ENCODE peak calls at places on chromosomes 11 and 22, in six cellular contexts. J is endothelial cell, R is progenitor cell of endocrine pancreas, G is GM13977, V is cardiac muscle cell, M is endodermal cell. B is an unnamed sample.

GRCh38 chr11:119902656-119903181 is 173.7 kb upstream of the NECTIN1 start:
- DNase-seq in J (no peak), M (no peak), G (no peak), V (no peak), R (no peak), B (no peak)

GRCh38 chr11:14075118-14075601 is 112.6 kb downstream of the SPON1 start:
- DNase-seq in M (peak), V (no peak), R (no peak), G (no peak), J (no peak), B (no peak)

GRCh38 chr22:44272330-44272729 is 40.4 kb downstream of the SHISAL1 start:
- DNase-seq in M (peak), G (no peak), R (no peak), J (no peak), V (no peak), B (no peak)

GRCh38 chr11:35248558-35249323 is 109.8 kb downstream of the CD44 start:
- DNase-seq in R (no peak), G (no peak), M (no peak), V (no peak), J (no peak), B (no peak)

GRCh38 chr22:45678961-45679912 is 7.6 kb downstream of the ATXN10 start:
- DNase-seq in M (no peak), R (no peak), J (no peak), V (no peak), G (peak), B (no peak)

GRCh38 chr11:61071208-61071681 is 31.0 kb upstream of the CD5 start:
- DNase-seq in J (no peak), V (no peak), R (no peak), G (peak), M (no peak), B (no peak)

GRCh38 chr11:120030411-120030810 is 107.5 kb downstream of the TRIM29 start:
- DNase-seq in M (peak), G (no peak), J (no peak), R (no peak), V (no peak), B (no peak)

GRCh38 chr11:110919241-110919893 is 207.1 kb upstream of the ARHGAP20 start:
- DNase-seq in M (no peak), R (no peak), G (no peak), V (no peak), J (no peak), B (no peak)

GRCh38 chr22:29126670-29127069 is 53.8 kb downstream of the KREMEN1 start:
- DNase-seq in V (no peak), R (no peak), G (no peak), M (no peak), J (no peak), B (no peak)

GRCh38 chr11:12193515-12194336 is 83.3 kb downstream of the MICAL2 start:
- DNase-seq in R (no peak), G (no peak), V (no peak), J (no peak), M (no peak), B (no peak)

GRCh38 chr11:67435031-67435726 is 2.3 kb downstream of the PTPRCAP start:
- DNase-seq in V (no peak), M (no peak), R (no peak), J (no peak), G (no peak), B (no peak)

GRCh38 chr22:26656896-26657851 is at the start of gene MIAT:
- DNase-seq in G (peak), J (peak), R (no peak), V (peak), M (peak), B (peak)

GRCh38 chr11:37364246-37364839 is 766.3 kb upstream of the RAG2 start:
- DNase-seq in V (no peak), J (no peak), G (no peak), R (no peak), M (peak), B (no peak)

GRCh38 chr11:111329306-111330204 is 31.2 kb downstream of the POU2AF3 start:
- DNase-seq in J (no peak), V (no peak), M (no peak), R (no peak), G (no peak), B (no peak)

GRCh38 chr22:17258015-17258827 is 39.0 kb upstream of the ADA2 start:
- DNase-seq in J (no peak), V (peak), G (peak), R (peak), M (peak), B (peak)

GRCh38 chr11:1047576-1048156 is 11.1 kb upstream of the MUC6 start:
- DNase-seq in J (no peak), V (no peak), G (no peak), R (no peak), M (no peak), B (no peak)

GRCh38 chr22:46022881-46023512 is 46.0 kb upstream of the WNT7B start:
- DNase-seq in V (no peak), G (no peak), J (no peak), R (no peak), M (peak), B (no peak)

GRCh38 chr11:123594921-123595320 is 59.5 kb downstream of the SCN3B start:
- DNase-seq in G (no peak), M (no peak), V (no peak), R (no peak), J (no peak), B (no peak)

GRCh38 chr11:83971063-83971462 is 684.9 kb upstream of the CCDC90B start:
- DNase-seq in J (no peak), V (peak), R (no peak), G (no peak), M (peak), B (no peak)

GRCh38 chr11:6320411-6321207 is at the start of gene CAVIN3:
- DNase-seq in V (peak), M (peak), R (peak), G (peak), J (peak), B (peak)

DNA sequence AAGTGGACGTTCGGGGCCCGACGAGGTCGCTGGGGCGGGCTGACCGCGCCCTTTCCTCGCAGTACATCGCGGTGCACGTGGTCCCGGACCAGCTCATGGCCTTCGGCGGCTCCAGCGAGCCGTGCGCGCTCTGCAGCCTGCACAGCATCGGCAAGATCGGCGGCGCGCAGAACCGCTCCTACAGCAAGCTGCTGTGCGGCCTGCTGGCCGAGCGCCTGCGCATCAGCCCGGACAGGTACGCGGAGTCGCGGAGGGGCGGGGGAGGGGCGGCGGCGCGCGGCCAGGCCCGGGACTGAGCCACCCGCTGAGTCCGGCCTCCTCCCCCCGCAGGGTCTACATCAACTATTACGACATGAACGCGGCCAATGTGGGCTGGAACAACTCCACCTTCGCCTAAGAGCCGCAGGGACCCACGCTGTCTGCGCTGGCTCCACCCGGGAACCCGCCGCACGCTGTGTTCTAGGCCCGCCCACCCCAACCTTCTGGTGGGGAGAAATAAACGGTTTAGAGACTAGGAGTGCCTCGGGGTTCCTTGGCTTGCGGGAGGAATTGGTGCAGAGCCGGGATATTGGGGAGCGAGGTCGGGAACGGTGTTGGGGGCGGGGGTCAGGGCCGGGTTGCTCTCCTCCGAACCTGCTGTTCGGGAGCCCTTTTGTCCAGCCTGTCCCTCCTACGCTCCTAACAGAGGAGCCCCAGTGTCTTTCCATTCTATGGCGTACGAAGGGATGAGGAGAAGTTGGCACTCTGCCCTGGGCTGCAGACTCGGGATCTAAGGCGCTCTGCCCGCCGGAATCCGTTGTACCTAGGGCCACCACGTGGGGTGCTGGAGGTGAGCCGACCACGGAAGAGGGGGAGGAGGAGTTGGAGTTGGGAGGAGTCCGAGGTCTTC is 771 bp downstream of the MIF start:
- DNase-seq in G (peak), R (peak), J (peak), M (peak), V (peak), B (peak)
- TF ChIP-seq CTCF in G (peak), R (peak), J (peak), M (peak), V (peak), B (peak)

GRCh38 chr11:91261513-91261912 is 963.1 kb upstream of the FAT3 start:
- DNase-seq in J (no peak), R (no peak), V (no peak), G (no peak), M (peak), B (no peak)
- TF ChIP-seq CTCF in J (peak), R (peak), V (no peak), G (no peak), M (peak), B (peak)

DNA sequence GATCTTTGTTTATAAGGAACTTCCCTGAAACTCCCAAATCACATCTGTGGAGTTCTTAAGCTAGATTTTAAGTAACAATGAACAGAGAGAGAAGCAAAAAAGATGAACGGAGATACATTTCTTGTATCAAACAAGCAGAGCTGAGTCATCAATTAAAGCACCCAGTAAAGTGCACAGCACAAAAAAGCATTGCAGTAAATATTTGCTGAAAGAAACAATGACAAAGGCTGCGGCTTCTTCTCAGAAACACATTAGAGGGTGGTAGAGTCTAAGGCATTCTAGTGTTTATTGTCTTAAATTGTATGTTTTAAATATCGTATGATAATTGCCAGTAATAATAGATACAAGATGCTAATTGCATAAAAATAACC is 941.6 kb upstream of the CHORDC1 start:
- DNase-seq in M (no peak), G (no peak), J (no peak), V (no peak), R (no peak), B (no peak)
- TF ChIP-seq CTCF in M (no peak), G (no peak), J (no peak), V (no peak), R (no peak), B (no peak)

GRCh38 chr11:57341250-57341808 is 3.2 kb downstream of the P2RX3 start:
- DNase-seq in G (no peak), J (no peak), R (no peak), V (no peak), M (no peak), B (no peak)
- TF ChIP-seq CTCF in G (no peak), J (no peak), R (no peak), V (no peak), M (no peak), B (no peak)